ENCODE peak calls at places on chromosome X, in six cellular contexts. C is right lobe of liver, B is HCT116, T is upper lobe of right lung, N is mammary epithelial cell, L is cardiac muscle cell. O is an unnamed sample.

GRCh38 chrX:21960569-21960968 is 20.1 kb downstream of the SMS start:
- DNase-seq in C (no peak), B (no peak), T (no peak), N (no peak), L (peak; percentile 52), O (no peak)

GRCh38 chrX:103520391-103520790 is 1.1 kb upstream of the RAB40A start:
- DNase-seq in C (no peak), B (no peak), T (no peak), N (no peak), L (no peak), O (no peak)

GRCh38 chrX:97387004-97387403 is 503.3 kb downstream of the RPA4 start:
- DNase-seq in C (no peak), B (no peak), T (no peak), N (no peak), L (no peak), O (no peak)

GRCh38 chrX:129649268-129650182 is 5.2 kb downstream of the APLN start:
- DNase-seq in C (no peak), B (no peak), T (no peak), N (no peak), L (no peak), O (no peak)

GRCh38 chrX:72349190-72349589 is 43.5 kb upstream of the CITED1 start:
- DNase-seq in C (no peak), B (no peak), T (no peak), N (no peak), L (no peak), O (no peak)

GRCh38 chrX:110395877-110396276 is 37.2 kb downstream of the RTL9 start:
- DNase-seq in C (no peak), B (no peak), T (no peak), N (peak; percentile 41), L (no peak), O (no peak)

GRCh38 chrX:103585421-103586313 is at the start of gene TCEAL4:
- DNase-seq in C (peak; percentile 71), B (no peak), T (peak; percentile 84), N (peak; percentile 13), L (peak; percentile 63), O (no peak)

GRCh38 chrX:136130931-136131843 is 16.1 kb upstream of the FHL1 start:
- DNase-seq in C (no peak), B (peak; percentile 24), T (no peak), N (peak; percentile 91), L (no peak), O (peak; percentile 17)

GRCh38 chrX:94400488-94400887 is 726.5 kb downstream of the FAM133A start:
- DNase-seq in C (no peak), B (no peak), T (no peak), N (peak; percentile 98), L (no peak), O (no peak)

GRCh38 chrX:129781134-129782014 is 1.6 kb downstream of the SASH3 start:
- DNase-seq in C (peak; percentile 48), B (no peak), T (peak; percentile 76), N (no peak), L (no peak), O (no peak)

GRCh38 chrX:39749728-39750127 is 348.0 kb downstream of the BCOR start:
- DNase-seq in C (no peak), B (no peak), T (no peak), N (no peak), L (no peak), O (no peak)

GRCh38 chrX:148501121-148502066 is 977 bp downstream of the AFF2 start:
- DNase-seq in C (no peak), B (no peak), T (peak; percentile 60), N (peak; percentile 5), L (peak; percentile 44), O (no peak)

GRCh38 chrX:24276011-24276410 is 37.9 kb downstream of the SUPT20HL2 start:
- DNase-seq in C (no peak), B (no peak), T (no peak), N (no peak), L (no peak), O (no peak)

GRCh38 chrX:136586386-136586785 is 54.4 kb downstream of the VGLL1 start:
- DNase-seq in C (no peak), B (no peak), T (no peak), N (peak; percentile 53), L (no peak), O (no peak)

DNA sequence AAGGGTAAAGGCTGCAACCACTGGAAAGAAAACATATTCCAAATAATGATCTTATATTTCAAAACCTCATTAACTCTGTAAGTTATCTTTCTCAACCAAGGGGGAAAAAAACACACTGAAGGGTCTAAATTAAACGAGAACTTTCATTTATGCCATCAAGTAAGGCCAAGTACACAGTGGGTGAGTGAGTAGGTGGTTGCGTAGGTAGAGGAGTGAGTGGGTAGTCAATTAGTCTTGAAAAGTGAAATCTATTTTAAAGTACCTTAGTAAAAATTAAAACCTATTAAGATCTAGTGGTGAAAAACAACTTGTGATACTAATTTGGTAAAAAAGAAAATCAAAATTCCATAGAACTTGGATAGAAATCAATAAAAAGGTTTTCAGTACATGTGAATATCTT is 3.5 kb downstream of the CASK start:
- DNase-seq in C (no peak), B (no peak), T (no peak), N (no peak), L (no peak), O (no peak)
- H3K4me3 ChIP-seq in C (no peak overlapping the region), B (no peak overlapping the region), T (no peak overlapping the region), N (no peak overlapping the region), L (no peak overlapping the region), O (no peak overlapping the region)

DNA sequence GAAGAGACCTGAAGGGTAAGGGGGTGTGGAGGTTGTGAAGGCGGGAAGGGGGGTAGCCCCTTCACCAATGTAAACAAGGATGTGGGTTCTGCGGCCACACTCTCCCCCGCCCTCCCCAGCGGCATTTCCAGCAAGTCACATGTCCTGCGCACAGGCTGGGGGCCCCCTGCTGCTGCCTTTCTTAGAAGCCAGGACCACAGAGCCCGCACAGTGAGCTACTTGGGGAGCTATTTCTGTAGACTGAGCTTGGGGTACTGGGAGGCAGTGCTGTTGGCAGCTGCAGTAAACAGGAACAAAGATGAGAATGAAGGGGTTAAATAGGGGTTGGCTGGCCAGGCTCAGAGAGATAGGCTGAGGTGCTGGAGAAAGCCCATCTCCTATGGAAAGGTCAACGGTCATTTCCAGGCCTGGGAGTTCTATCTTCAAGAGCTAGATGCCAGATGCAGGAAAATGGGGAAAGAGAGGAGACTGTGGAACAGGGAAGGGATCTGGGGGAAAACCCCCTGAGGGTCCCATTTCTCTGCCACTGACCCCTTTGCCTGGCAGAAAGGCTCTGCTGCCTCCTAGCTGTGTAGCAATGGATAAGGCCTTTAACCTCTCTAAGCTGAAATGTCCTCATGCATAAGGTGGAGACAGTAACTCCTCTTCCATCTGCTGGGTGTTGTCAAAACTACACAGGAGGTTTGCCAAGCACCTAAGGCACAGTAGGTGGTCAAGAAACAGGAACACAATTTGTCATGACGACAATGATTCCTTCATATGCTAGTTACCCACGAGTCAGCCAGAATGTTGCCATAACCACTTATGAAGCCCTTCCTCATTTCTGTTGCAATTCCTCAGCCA is 18.5 kb upstream of the PIM2 start:
- DNase-seq in C (peak; percentile 58), B (no peak), T (peak; percentile 86), N (no peak), L (peak; percentile 30), O (no peak)
- H3K4me3 ChIP-seq in C (no peak overlapping the region), B (no peak overlapping the region), T (no peak overlapping the region), N (no peak overlapping the region), L (no peak overlapping the region), O (no peak overlapping the region)

DNA sequence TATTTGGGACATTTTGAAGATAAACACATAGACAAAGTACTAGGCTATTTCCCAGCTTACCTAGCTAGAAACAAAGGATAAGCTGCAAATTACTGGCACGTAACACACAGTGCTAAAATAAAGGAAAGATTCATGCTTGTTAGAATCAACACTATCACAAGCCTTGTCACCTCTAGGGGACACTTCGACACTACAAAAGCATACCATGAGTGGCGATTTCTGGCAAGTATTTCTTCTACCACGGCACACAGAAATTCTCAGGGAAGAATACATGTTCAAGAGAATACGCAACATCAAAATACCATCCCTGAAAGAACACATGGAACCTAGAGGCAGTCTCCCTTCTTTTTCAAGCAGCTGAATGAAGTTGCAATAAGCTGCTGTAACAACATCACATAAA is 5.1 kb downstream of the MECP2 start:
- DNase-seq in C (no peak), B (no peak), T (no peak), N (no peak), L (no peak), O (no peak)
- H3K4me3 ChIP-seq in C (no peak overlapping the region), B (no peak overlapping the region), T (no peak overlapping the region), N (no peak overlapping the region), L (no peak overlapping the region), O (no peak overlapping the region)

GRCh38 chrX:40950546-40950945 is 134.7 kb upstream of the USP9X start:
- DNase-seq in C (no peak), B (no peak), T (no peak), N (no peak), L (no peak), O (no peak)

GRCh38 chrX:40947276-40947675 is 138.0 kb upstream of the USP9X start:
- DNase-seq in C (no peak), B (no peak), T (no peak), N (no peak), L (no peak), O (no peak)

GRCh38 chrX:40953369-40953768 is 131.9 kb upstream of the USP9X start:
- DNase-seq in C (no peak), B (no peak), T (no peak), N (no peak), L (no peak), O (no peak)

GRCh38 chrX:40949071-40949470 is 136.2 kb upstream of the USP9X start:
- DNase-seq in C (no peak), B (no peak), T (no peak), N (no peak), L (no peak), O (no peak)

GRCh38 chrX:40952855-40953254 is 132.4 kb upstream of the USP9X start:
- DNase-seq in C (no peak), B (no peak), T (no peak), N (no peak), L (no peak), O (no peak)
- H3K4me3 ChIP-seq in C (peak overlapping the region; percentile 27), B (no peak overlapping the region), T (peak overlapping the region; percentile 19), N (no peak overlapping the region), L (no peak overlapping the region), O (no peak overlapping the region)

DNA sequence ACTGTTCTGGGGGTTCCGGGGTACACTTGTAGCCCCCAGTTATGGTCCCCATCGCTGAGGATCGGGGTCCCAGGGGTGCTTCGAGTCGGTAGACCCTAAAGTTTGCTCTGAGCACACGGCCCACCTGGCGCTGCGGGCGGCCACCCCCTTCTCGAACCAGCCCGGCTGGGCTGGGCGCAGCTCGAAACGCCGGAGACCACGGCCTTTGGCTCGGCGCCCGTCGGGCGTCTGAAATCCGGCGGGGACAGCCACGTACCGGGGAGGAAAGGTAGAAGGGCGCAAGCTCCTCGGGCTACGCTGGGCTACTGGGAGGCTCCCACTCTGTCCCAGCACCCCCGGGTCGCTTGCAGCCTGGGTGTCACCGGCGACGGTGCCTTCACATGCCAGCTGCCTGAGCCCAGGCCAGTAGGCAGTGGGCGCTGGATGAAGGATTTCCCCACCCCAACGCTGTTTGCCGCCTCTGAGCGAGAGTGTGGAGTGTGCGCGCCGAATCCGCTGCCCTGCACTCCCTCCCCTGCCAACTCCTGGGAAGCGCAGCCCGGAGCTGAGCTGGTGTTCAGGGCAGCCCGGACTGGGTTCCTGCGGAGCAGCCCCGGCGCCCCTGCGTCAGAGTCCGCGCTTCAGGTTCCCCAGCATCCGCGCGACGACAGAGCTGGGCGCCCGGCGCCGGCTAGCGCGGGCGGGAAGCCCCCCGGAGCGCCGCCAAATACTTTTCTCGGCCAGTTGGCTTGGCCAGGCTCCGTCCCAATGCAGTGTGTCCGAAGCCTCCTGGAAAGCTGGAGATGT is 637 bp downstream of the MAMLD1 start:
- DNase-seq in C (peak; percentile 44), B (no peak), T (peak; percentile 68), N (peak; percentile 45), L (peak; percentile 34), O (no peak)
- H3K4me3 ChIP-seq in C (peak overlapping the region; percentile 54), B (peak overlapping the region; percentile 55), T (peak overlapping the region; percentile 58), N (peak overlapping the region; percentile 60), L (peak overlapping the region; percentile 40), O (peak overlapping the region; percentile 56)

O was measured in HFF-Myc.